ENCODE peak calls at places on chromosomes 12 and 14, in four cellular contexts. X is heart left ventricle, C is body of pancreas, V is ovary. K is an unnamed sample.

GRCh38 chr14:45258073-45258472 is 5.1 kb upstream of the MIS18BP1 start:
- DNase-seq in X (no peak), C (no peak), V (no peak), K (no peak)

GRCh38 chr14:70257526-70257925 is 68.8 kb upstream of the SLC8A3 start:
- DNase-seq in X (no peak), C (peak; percentile 28), V (no peak), K (peak; percentile 54)

GRCh38 chr14:68857671-68858070 is 64.8 kb upstream of the ZFP36L1 start:
- DNase-seq in X (no peak), C (no peak), V (no peak), K (no peak)

GRCh38 chr12:106445981-106446380 is 88.4 kb downstream of the POLR3B start:
- DNase-seq in X (no peak), C (no peak), V (no peak), K (no peak)

GRCh38 chr12:21894792-21895392 is 46.3 kb downstream of the ABCC9 start:
- DNase-seq in X (no peak), C (no peak), V (no peak), K (peak; percentile 33)

GRCh38 chr14:67418368-67419174 is 6.6 kb upstream of the PLEK2 start:
- DNase-seq in X (no peak), C (no peak), V (no peak), K (no peak)

GRCh38 chr14:32307881-32308582 is 21.1 kb upstream of the AKAP6 start:
- DNase-seq in X (no peak), C (peak; percentile 39), V (no peak), K (no peak)

GRCh38 chr14:102580552-102581110 is 11.8 kb upstream of the RCOR1 start:
- DNase-seq in X (no peak), C (no peak), V (no peak), K (no peak)

GRCh38 chr12:86838709-86839108 is 582.5 kb upstream of the MGAT4C start:
- DNase-seq in X (no peak), C (no peak), V (no peak), K (no peak)
- TF ChIP-seq CTCF in X (peak; percentile 19), C (no peak), V (no peak), K (no peak)

GRCh38 chr12:26790645-26790994 is 42.4 kb downstream of the ITPR2 start:
- DNase-seq in X (no peak), C (peak; percentile 12), V (no peak), K (no peak)
- H3K27ac ChIP-seq in X (no peak overlapping the region), C (no peak overlapping the region), V (no peak overlapping the region), K (no peak overlapping the region)

GRCh38 chr12:48925218-48925871 is at the start of gene FKBP11:
- DNase-seq in X (peak; percentile 60), C (peak; percentile 78), V (peak; percentile 69), K (peak; percentile 74)
- TF ChIP-seq POLR2A in X (no peak), C (peak; percentile 71), V (no peak), K (peak; percentile 79)

GRCh38 chr12:8676651-8677050 is 14.0 kb upstream of the MFAP5 start:
- DNase-seq in X (no peak), C (no peak), V (no peak), K (no peak)

GRCh38 chr12:8681129-8681902 is 16.5 kb upstream of the RIMKLB start:
- DNase-seq in X (no peak), C (no peak), V (no peak), K (no peak)

GRCh38 chr12:8677362-8677761 is 14.7 kb upstream of the MFAP5 start:
- DNase-seq in X (no peak), C (no peak), V (no peak), K (no peak)

GRCh38 chr12:8678661-8679111 is 16.1 kb upstream of the MFAP5 start:
- DNase-seq in X (no peak), C (no peak), V (no peak), K (no peak)

GRCh38 chr12:8680533-8680932 is 17.3 kb upstream of the RIMKLB start:
- DNase-seq in X (no peak), C (no peak), V (no peak), K (no peak)
- TF ChIP-seq CTCF in X (no peak), C (no peak), V (no peak), K (no peak)

DNA sequence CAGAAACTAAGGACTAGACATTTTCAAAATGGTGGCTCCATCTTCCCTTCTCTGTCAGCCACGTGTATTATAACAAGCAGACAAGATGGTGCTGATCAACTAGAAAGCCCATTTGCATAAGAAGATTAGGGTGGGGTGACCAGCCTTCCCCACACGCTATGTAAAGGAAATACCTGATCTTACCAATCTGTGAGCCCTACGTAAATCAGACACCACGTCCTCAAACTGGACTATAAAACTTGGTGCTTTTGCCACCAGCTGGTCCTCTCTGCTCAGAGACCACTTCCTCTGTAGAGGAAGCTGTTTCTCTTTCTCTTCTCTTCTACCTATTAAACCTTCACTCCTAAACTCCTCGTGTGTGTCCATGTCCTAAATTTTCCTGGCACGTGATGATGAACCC is 101.1 kb upstream of the PLEKHG7 start:
- DNase-seq in X (no peak), C (no peak), V (no peak), K (no peak)
- H3K27ac ChIP-seq in X (no peak overlapping the region), C (no peak overlapping the region), V (no peak overlapping the region), K (no peak overlapping the region)

GRCh38 chr14:104800600-104801283 is at the start of gene ZBTB42:
- DNase-seq in X (peak; percentile 70), C (peak; percentile 96), V (peak; percentile 71), K (peak; percentile 93)
- TF ChIP-seq POLR2A in X (no peak), C (peak; percentile 80), V (no peak), K (peak; percentile 72)

GRCh38 chr12:120457133-120457532 is 10.9 kb downstream of the GATC start:
- DNase-seq in X (no peak), C (no peak), V (no peak), K (no peak)
- TF ChIP-seq CTCF in X (no peak), C (no peak), V (no peak), K (no peak)

K was measured in right lobe of liver.